ENCODE peak calls at places on chromosomes 4 and X, in five cellular contexts. C, W, E, P and Z are unnamed samples.

GRCh38 chr4:146978641-146979040 is 33.0 kb upstream of the TTC29 start:
- DNase-seq in P (no peak), W (no peak), C (no peak), E (no peak), Z (no peak)

GRCh38 chrX:2504706-2505332 is 4.0 kb upstream of the DHRSX start:
- DNase-seq in E (no peak), P (no peak), W (no peak), C (no peak), Z (no peak)

GRCh38 chr4:173448103-173448502 is 49.2 kb upstream of the SCRG1 start:
- DNase-seq in P (no peak), C (no peak), E (no peak), W (no peak), Z (no peak)

GRCh38 chr4:169099775-169100180 is 89.7 kb upstream of the CBR4 start:
- DNase-seq in P (no peak), C (no peak), E (no peak), W (no peak), Z (no peak)

GRCh38 chrX:47864785-47865184 is 28.1 kb downstream of the ZNF81 start:
- DNase-seq in P (no peak), C (no peak), W (no peak), E (no peak), Z (no peak)

GRCh38 chr4:4663028-4663427 is 121.2 kb upstream of the STX18 start:
- DNase-seq in E (no peak), W (no peak), C (no peak), P (no peak), Z (no peak)

GRCh38 chrX:139680356-139680755 is 27.6 kb downstream of the MCF2 start:
- DNase-seq in W (no peak), P (peak), C (no peak), E (no peak), Z (no peak)

GRCh38 chr4:87050596-87050995 is 115.8 kb downstream of the AFF1 start:
- DNase-seq in C (peak), P (no peak), E (no peak), W (peak), Z (no peak)

GRCh38 chrX:66024570-66024969 is 15.3 kb downstream of the VSIG4 start:
- DNase-seq in W (no peak), E (no peak), P (no peak), C (no peak), Z (no peak)

GRCh38 chr4:166422475-166422874 is 549.4 kb downstream of the TLL1 start:
- DNase-seq in C (no peak), E (no peak), W (no peak), P (peak), Z (peak)

GRCh38 chrX:28659269-28659668 is 72.0 kb downstream of the IL1RAPL1 start:
- DNase-seq in C (no peak), P (no peak), W (no peak), E (no peak), Z (no peak)

GRCh38 chrX:149453030-149453429 is 52.1 kb downstream of the IDS start:
- DNase-seq in C (no peak), P (peak), W (no peak), E (no peak), Z (peak)

GRCh38 chr4:4865705-4866123 is 6.2 kb downstream of the MSX1 start:
- DNase-seq in C (no peak), E (no peak), P (no peak), W (no peak), Z (no peak)

GRCh38 chr4:8840006-8840793 is 31.4 kb downstream of the HMX1 start:
- DNase-seq in W (peak), C (peak), E (peak), P (no peak), Z (no peak)

GRCh38 chr4:40515398-40516293 is 114.0 kb downstream of the RBM47 start:
- DNase-seq in E (peak), C (no peak), P (no peak), W (peak), Z (no peak)

GRCh38 chr4:80154547-80154933 is 42.8 kb upstream of the PRDM8 start:
- DNase-seq in C (no peak), W (no peak), P (no peak), E (no peak), Z (no peak)

GRCh38 chr4:183589710-183590109 is 69.3 kb downstream of the RWDD4 start:
- DNase-seq in W (no peak), C (no peak), E (no peak), P (no peak), Z (no peak)

GRCh38 chr4:3682236-3683076 is 83.7 kb upstream of the ADRA2C start:
- DNase-seq in C (no peak), E (no peak), P (no peak), W (no peak), Z (no peak)

GRCh38 chrX:47577424-47577823 is 4.8 kb upstream of the TIMP1 start:
- DNase-seq in E (peak), W (no peak), C (no peak), P (no peak), Z (no peak)

GRCh38 chr4:124904723-124905390 is 192.3 kb upstream of the ANKRD50 start:
- DNase-seq in E (no peak), C (no peak), P (no peak), W (no peak), Z (no peak)

GRCh38 chr4:41232406-41232805 is 18.1 kb upstream of the APBB2 start:
- DNase-seq in P (no peak), W (no peak), E (no peak), C (no peak), Z (no peak)

DNA sequence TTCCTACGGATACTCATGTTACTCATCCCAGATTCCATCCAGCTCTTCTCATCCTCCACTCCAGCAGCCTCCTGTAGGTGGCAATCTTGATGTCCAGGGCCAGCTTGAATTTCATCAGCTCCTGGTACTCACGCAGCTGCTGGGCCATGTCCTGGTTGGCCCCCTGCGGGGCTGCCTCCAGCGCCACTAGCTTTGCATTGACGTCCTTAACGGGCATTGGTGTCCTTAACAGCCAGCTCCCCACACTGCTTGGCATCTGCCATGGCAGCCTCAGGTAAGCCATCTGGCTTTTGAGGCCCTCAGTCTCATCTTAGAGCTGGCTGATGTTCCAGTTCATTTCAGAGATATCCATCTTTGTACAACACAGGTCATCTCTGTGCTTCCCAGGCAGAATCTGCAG is 223.7 kb downstream of the FGF13 start:
- DNase-seq in C (no peak), E (no peak), P (no peak), W (no peak), Z (no peak)
- TF ChIP-seq CTCF in C (no peak), E (no peak), P (no peak), W (no peak), Z (no peak)

GRCh38 chr4:113561092-113561491 is 200.4 kb downstream of the CAMK2D start:
- DNase-seq in W (no peak), E (no peak), C (no peak), P (no peak), Z (no peak)
- H3K27ac ChIP-seq in W (no peak), E (no peak), C (no peak), P (peak), Z (no peak)

GRCh38 chr4:132195181-132195580 is 953.9 kb upstream of the PCDH10 start:
- DNase-seq in C (no peak), W (no peak), P (no peak), E (no peak), Z (no peak)
- TF ChIP-seq CTCF in C (no peak), W (no peak), P (no peak), E (no peak), Z (no peak)

GRCh38 chr4:135464311-135464710 is 1262.7 kb upstream of the PABPC4L start:
- DNase-seq in P (no peak), W (no peak), C (no peak), E (no peak), Z (no peak)
- H3K27ac ChIP-seq in P (no peak), W (no peak), C (no peak), E (no peak), Z (no peak)

GRCh38 chrX:43813319-43813718 is 68.9 kb downstream of the MAOB start:
- DNase-seq in P (no peak), C (no peak), W (no peak), E (no peak), Z (no peak)

GRCh38 chrX:43809463-43809862 is 72.8 kb downstream of the MAOB start:
- DNase-seq in C (no peak), P (no peak), W (no peak), E (no peak), Z (no peak)

GRCh38 chrX:43815209-43815608 is 67.0 kb downstream of the MAOB start:
- DNase-seq in C (no peak), W (no peak), E (no peak), P (no peak), Z (no peak)

GRCh38 chrX:43817454-43817853 is 64.8 kb downstream of the MAOB start:
- DNase-seq in C (no peak), E (no peak), P (no peak), W (no peak), Z (no peak)

GRCh38 chrX:43813898-43814297 is 68.4 kb downstream of the MAOB start:
- DNase-seq in E (no peak), P (no peak), C (no peak), W (no peak), Z (no peak)
- TF ChIP-seq CTCF in E (no peak), P (peak), C (no peak), W (no peak), Z (no peak)

DNA sequence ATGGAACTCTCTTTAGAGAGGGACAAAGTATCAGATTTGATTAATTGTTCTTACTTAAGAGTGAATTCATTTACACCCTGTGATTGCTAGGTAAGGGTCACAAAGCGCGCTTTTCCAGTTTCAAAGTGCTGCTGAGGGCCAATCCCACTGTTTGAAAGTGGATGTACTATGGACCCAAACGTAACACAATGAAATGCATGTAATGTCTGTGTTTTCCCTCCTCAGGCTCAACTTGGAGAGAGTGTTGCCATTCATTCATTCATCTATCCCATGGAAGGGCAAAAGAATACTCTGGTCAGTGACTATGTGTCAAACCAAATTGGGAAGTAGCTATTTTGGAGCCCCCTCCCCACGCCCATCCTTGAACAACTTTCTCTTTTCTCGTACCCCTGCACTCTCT is 16.1 kb downstream of the IGSF1 start:
- DNase-seq in P (no peak), C (no peak), W (no peak), E (no peak), Z (no peak)
- H3K27ac ChIP-seq in P (no peak), C (no peak), W (no peak), E (no peak), Z (no peak)

GRCh38 chr4:6087669-6088068 is 69.4 kb upstream of the C4orf50 start:
- DNase-seq in W (no peak), P (no peak), E (peak), C (no peak), Z (peak)
- TF ChIP-seq CTCF in W (no peak), P (peak), E (peak), C (peak), Z (peak)

GRCh38 chr4:88533088-88533790 is 9.7 kb upstream of the PYURF start:
- DNase-seq in E (no peak), P (peak), C (no peak), W (no peak), Z (no peak)
- H3K27ac ChIP-seq in E (no peak), P (peak), C (no peak), W (no peak), Z (peak)

GRCh38 chr4:81690871-81691270 is 219.2 kb upstream of the RASGEF1B start:
- DNase-seq in W (no peak), C (no peak), E (no peak), P (no peak), Z (no peak)

GRCh38 chr4:81687470-81687869 is 215.8 kb upstream of the RASGEF1B start:
- DNase-seq in P (no peak), W (no peak), C (no peak), E (no peak), Z (no peak)

GRCh38 chr4:81685105-81685504 is 213.4 kb upstream of the RASGEF1B start:
- DNase-seq in E (no peak), W (no peak), P (no peak), C (no peak), Z (no peak)

GRCh38 chr4:81684357-81684756 is 212.7 kb upstream of the RASGEF1B start:
- DNase-seq in W (no peak), E (peak), C (no peak), P (no peak), Z (no peak)

DNA sequence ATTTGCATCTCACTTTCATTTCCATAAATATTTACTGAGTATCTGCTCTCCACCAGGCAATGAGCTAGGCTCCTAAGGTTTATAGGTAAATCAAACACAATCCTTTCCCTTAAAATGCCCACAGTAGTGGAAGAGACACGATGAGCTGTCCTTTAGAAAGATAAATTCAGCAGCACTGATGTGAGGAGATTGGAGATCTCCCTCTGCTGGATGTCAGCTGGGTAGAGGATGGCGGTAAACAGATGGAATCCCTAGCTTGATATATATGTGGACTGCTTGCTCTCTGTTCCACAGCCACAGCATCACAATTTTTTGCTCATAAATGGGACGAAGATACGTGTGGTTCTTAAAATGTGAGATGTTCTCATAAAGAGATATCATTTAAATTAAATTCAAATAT is 216.4 kb upstream of the RASGEF1B start:
- DNase-seq in E (no peak), P (peak), C (no peak), W (no peak), Z (peak)
- TF ChIP-seq CTCF in E (peak), P (peak), C (no peak), W (no peak), Z (no peak)

GRCh38 chr4:100165809-100166208 is 24.5 kb downstream of the DDIT4L start:
- DNase-seq in P (no peak), C (no peak), E (no peak), W (no peak), Z (no peak)
- H3K27ac ChIP-seq in P (no peak), C (no peak), E (no peak), W (no peak), Z (no peak)